ENCODE peak calls at places on chromosomes 12 and 14, in ten cellular contexts. I is IMR-90, K is Karpas-422, F is H9, M is endothelial cell of umbilical vein, H is PC-3, C is K562, D is GM23248, Y is astrocyte, W is keratinocyte. X is an unnamed sample.

GRCh38 chr14:63459738-63460137 is 83.4 kb downstream of the PPP2R5E start:
- DNase-seq in C (no peak), Y (no peak), D (no peak), W (no peak), I (no peak), M (no peak), H (no peak), F (no peak), K (no peak), X (no peak)

GRCh38 chr14:80456200-80456599 is 244.9 kb upstream of the DIO2 start:
- DNase-seq in I (peak), Y (peak), M (no peak), H (peak), K (no peak), C (no peak), D (peak), F (no peak), W (no peak), X (peak)

GRCh38 chr14:20460458-20461229 is 590 bp downstream of the PIP4P1 start:
- DNase-seq in H (peak), D (peak), F (peak), C (peak), K (peak), I (no peak), Y (no peak), M (peak), W (no peak), X (no peak)

GRCh38 chr12:69008510-69008909 is 75.5 kb upstream of the CPM start:
- DNase-seq in M (no peak), Y (no peak), F (no peak), K (no peak), C (no peak), D (no peak), W (no peak), I (peak), H (peak), X (no peak)

GRCh38 chr12:126773491-126773890 is 1493.5 kb upstream of the TMEM132C start:
- DNase-seq in F (no peak), H (no peak), I (no peak), W (no peak), D (no peak), M (no peak), K (no peak), C (no peak), Y (no peak), X (no peak)

GRCh38 chr12:43742106-43742505 is 16.5 kb downstream of the PUS7L start:
- DNase-seq in Y (peak), K (no peak), F (no peak), D (peak), M (no peak), H (peak), I (peak), C (no peak), W (no peak), X (peak)

GRCh38 chr12:56119361-56119796 is 1.3 kb downstream of the ZC3H10 start:
- DNase-seq in H (peak), M (peak), K (peak), Y (peak), W (no peak), F (peak), D (peak), C (peak), I (peak), X (peak)

GRCh38 chr12:6644903-6645302 is 2.3 kb downstream of the ACRBP start:
- DNase-seq in K (no peak), F (peak), H (no peak), C (no peak), I (no peak), M (no peak), D (no peak), Y (no peak), W (no peak), X (no peak)

GRCh38 chr12:15834575-15834974 is 45.4 kb upstream of the EPS8 start:
- DNase-seq in K (no peak), H (no peak), I (no peak), C (no peak), Y (peak), D (peak), W (no peak), F (no peak), M (no peak), X (no peak)

GRCh38 chr14:65336191-65336591 is 76.3 kb upstream of the FUT8 start:
- DNase-seq in M (no peak), F (no peak), K (no peak), Y (peak), C (no peak), H (peak), W (no peak), I (peak), D (peak), X (peak)

GRCh38 chr14:46818147-46818546 is 166.6 kb upstream of the RPL10L start:
- DNase-seq in W (no peak), F (peak), D (no peak), K (no peak), Y (no peak), I (no peak), C (no peak), M (no peak), H (no peak), X (no peak)

GRCh38 chr12:108333898-108334699 is 5.0 kb downstream of the CMKLR1 start:
- DNase-seq in M (peak), H (peak), F (no peak), Y (peak), K (no peak), W (no peak), D (peak), C (no peak), I (peak), X (no peak)

GRCh38 chr12:94714378-94714777 is 64.0 kb upstream of the TMCC3 start:
- DNase-seq in H (peak), I (peak), K (no peak), D (peak), Y (peak), C (no peak), M (peak), W (peak), F (no peak), X (peak)

GRCh38 chr12:46454981-46455380 is 82.4 kb upstream of the SLC38A2 start:
- DNase-seq in I (no peak), W (no peak), C (no peak), M (no peak), H (no peak), D (no peak), F (no peak), Y (no peak), K (no peak), X (no peak)

GRCh38 chr12:6356374-6356820 is 14.5 kb upstream of the TNFRSF1A start:
- DNase-seq in C (no peak), H (no peak), K (no peak), Y (no peak), M (no peak), D (no peak), W (no peak), F (no peak), I (no peak), X (no peak)

GRCh38 chr14:53152909-53153701 is at the start of gene DDHD1:
- DNase-seq in I (peak), H (peak), C (peak), Y (peak), D (peak), K (peak), W (no peak), M (peak), F (peak), X (peak)

GRCh38 chr12:120817559-120818330 is 86.4 kb downstream of the SPPL3 start:
- DNase-seq in F (no peak), K (no peak), D (no peak), C (no peak), W (no peak), Y (no peak), M (no peak), I (no peak), H (no peak), X (no peak)

GRCh38 chr12:114316076-114316475 is 89.9 kb downstream of the TBX5 start:
- DNase-seq in H (peak), W (peak), I (peak), Y (peak), M (no peak), F (no peak), D (peak), K (no peak), C (no peak), X (peak)

GRCh38 chr12:89676935-89677334 is 31.7 kb downstream of the ATP2B1 start:
- DNase-seq in H (no peak), F (no peak), C (no peak), D (no peak), W (no peak), Y (no peak), K (no peak), I (no peak), M (no peak), X (no peak)

GRCh38 chr14:26199599-26200370 is 398.0 kb downstream of the NOVA1 start:
- DNase-seq in H (peak), K (no peak), D (peak), I (no peak), F (no peak), Y (peak), W (no peak), M (no peak), C (no peak), X (peak)

GRCh38 chr12:64097346-64098105 is 124.6 kb downstream of the KICS2 start:
- DNase-seq in M (peak), C (no peak), D (peak), Y (peak), W (no peak), I (peak), H (no peak), K (no peak), F (no peak), X (peak)

GRCh38 chr14:72552236-72552635 is 341.7 kb downstream of the DPF3 start:
- DNase-seq in I (no peak), K (no peak), D (no peak), F (no peak), M (no peak), Y (no peak), W (no peak), C (no peak), H (no peak), X (no peak)

GRCh38 chr12:120835657-120836056 is 68.5 kb downstream of the SPPL3 start:
- DNase-seq in W (no peak), C (no peak), F (no peak), H (no peak), M (no peak), Y (peak), I (no peak), K (peak), D (no peak), X (no peak)

GRCh38 chr14:39265032-39265431 is 31.3 kb downstream of the MIA2 start:
- DNase-seq in M (no peak), H (peak), K (no peak), I (peak), W (no peak), Y (peak), C (peak), F (no peak), D (peak), X (peak)

GRCh38 chr12:65818454-65819382 is 5.6 kb upstream of the HMGA2 start:
- DNase-seq in I (peak), C (no peak), H (peak), W (no peak), F (no peak), K (no peak), Y (peak), D (peak), M (no peak), X (peak)

GRCh38 chr14:86055512-86055911 is 525.6 kb downstream of the FLRT2 start:
- DNase-seq in D (no peak), Y (no peak), W (no peak), F (no peak), K (peak), C (no peak), H (peak), I (peak), M (peak), X (peak)

GRCh38 chr12:78101946-78102635 is 271.4 kb downstream of the NAV3 start:
- DNase-seq in M (no peak), D (no peak), K (no peak), C (no peak), Y (no peak), F (peak), W (no peak), I (no peak), H (peak), X (no peak)

GRCh38 chr14:72916174-72916573 is 10.1 kb upstream of the DCAF4 start:
- DNase-seq in M (no peak), F (no peak), W (no peak), H (peak), K (no peak), I (peak), Y (no peak), D (peak), C (no peak), X (peak)

GRCh38 chr12:66118240-66118891 is 12.2 kb downstream of the LLPH start:
- DNase-seq in D (peak), F (no peak), Y (peak), I (peak), W (no peak), K (peak), H (no peak), C (no peak), M (no peak), X (peak)

GRCh38 chr14:100806386-100806785 is 19.5 kb upstream of the MEG3 start:
- DNase-seq in I (no peak), Y (no peak), F (no peak), M (no peak), H (no peak), K (no peak), W (no peak), C (no peak), D (no peak), X (no peak)

GRCh38 chr12:2819810-2820209 is 7.3 kb downstream of the ITFG2 start:
- DNase-seq in D (no peak), I (no peak), F (no peak), M (no peak), Y (no peak), K (no peak), H (no peak), W (no peak), C (no peak), X (no peak)

GRCh38 chr12:116534341-116535121 is 24.6 kb upstream of the MAP1LC3B2 start:
- DNase-seq in F (peak), K (no peak), I (peak), H (peak), W (no peak), D (peak), Y (peak), C (peak), M (peak), X (peak)

DNA sequence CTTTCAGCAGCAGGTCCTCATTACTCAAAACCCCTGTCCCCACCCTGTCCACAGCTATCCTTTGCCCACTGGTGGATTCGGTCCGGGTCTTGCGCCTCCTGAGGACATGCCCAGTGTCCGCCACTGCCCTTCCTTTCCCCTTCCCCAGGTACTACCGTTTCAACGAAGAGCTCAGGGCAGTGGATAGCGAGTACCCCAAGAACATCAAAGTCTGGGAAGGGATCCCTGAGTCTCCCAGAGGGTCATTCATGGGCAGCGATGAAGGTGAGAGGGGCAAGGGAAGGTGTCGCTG is 8.7 kb downstream of the MMP14 start:
- DNase-seq in F (no peak), C (no peak), H (no peak), I (no peak), D (no peak), M (no peak), K (no peak), Y (no peak), W (no peak), X (no peak)
- H3K4me2 ChIP-seq in F (no peak), C (no peak), H (no peak), I (no peak), D (no peak), M (no peak), K (no peak), Y (no peak), W (no peak), X (no peak)

DNA sequence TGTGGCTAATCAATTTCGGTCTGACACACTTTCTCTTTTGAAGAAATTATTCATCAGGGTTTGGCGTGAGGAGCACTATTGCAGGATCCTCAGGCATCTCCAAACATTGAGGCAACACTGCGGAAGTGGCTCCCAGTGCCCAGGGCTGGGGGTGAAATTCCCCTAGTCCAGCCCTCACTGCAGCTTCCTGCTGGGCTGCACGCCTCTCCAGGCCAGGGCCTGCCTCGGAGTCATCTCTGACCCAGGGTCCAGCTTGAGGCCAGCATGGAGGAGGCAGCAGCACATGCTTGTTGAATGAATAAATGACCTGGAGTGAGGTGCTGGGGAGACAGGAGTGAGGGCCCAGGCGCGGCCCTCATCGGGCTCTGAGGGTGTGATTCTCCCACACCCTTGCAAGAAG is 36.0 kb upstream of the TDRD9 start:
- DNase-seq in F (no peak), K (no peak), D (no peak), M (no peak), I (no peak), H (no peak), W (no peak), C (no peak), Y (no peak), X (no peak)
- H3K27ac ChIP-seq in F (no peak), K (no peak), D (no peak), M (no peak), I (no peak), H (no peak), W (no peak), C (no peak), Y (no peak), X (no peak)

DNA sequence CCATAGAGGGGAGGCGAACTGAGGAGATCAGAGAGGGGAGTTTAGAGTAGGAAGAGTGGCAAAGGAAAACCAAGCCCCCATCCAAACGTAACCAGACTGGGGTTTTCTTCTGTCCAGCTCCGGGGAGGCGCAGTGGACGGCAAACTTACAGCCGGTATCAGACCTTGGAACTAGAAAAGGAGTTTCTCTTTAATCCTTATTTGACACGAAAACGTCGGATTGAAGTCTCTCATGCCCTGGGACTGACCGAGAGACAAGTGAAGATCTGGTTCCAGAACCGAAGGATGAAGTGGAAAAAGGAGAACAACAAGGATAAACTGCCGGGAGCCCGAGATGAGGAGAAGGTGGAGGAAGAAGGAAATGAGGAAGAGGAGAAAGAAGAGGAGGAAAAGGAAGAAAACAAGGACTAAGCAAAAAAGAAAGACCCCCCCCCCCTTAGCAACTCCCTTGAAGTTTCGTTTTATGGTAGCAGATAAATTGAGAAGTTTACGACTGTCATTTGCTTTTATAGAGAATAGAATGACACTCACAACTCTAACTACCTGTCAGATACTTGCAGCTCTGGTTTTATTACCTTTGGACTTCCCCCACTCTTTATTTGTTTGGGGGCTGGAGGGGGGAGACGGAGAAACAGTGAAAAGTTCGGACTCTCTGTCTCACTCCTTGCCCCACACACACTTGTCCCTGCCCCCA is 2.3 kb downstream of the HOXC8 start:
- DNase-seq in Y (no peak), C (no peak), I (no peak), H (no peak), W (no peak), K (no peak), M (no peak), F (no peak), D (peak), X (no peak)
- H3K9ac ChIP-seq in Y (no peak), C (peak), I (no peak), H (no peak), W (no peak), K (peak), M (no peak), F (no peak), D (peak), X (no peak)

GRCh38 chr12:92362785-92363184 is 217.1 kb upstream of the BTG1 start:
- DNase-seq in D (no peak), I (no peak), W (no peak), C (no peak), F (no peak), Y (no peak), M (no peak), H (no peak), K (no peak), X (no peak)
- H3K4me2 ChIP-seq in D (no peak), I (no peak), W (no peak), C (no peak), F (no peak), Y (no peak), M (no peak), H (no peak), K (peak), X (no peak)

DNA sequence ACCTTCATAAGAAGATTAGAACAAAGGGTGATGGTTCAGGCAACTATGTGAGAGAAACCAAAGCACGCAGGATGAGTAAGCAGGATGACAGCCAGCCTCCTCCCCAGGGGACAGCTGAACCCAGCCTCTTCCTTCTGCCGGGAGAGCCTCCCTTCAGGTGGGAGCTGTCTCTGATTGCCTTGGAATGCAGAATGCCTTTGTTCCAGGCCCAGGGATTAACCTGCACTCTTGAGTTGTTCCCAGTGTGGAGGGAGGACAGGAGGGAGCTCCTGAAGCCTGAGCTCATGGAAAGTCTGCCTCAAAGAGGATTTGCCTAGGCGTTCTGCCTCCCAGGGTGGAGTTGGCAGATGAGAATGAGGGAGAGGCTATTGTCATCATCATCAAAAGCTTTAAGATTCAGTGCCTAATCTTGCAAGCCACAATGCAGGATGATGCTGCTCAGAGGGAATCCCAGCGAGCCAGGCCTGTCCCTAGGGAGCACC is 3.6 kb upstream of the KRT6A start:
- DNase-seq in D (peak), M (no peak), C (no peak), K (no peak), W (peak), H (peak), I (peak), Y (peak), F (peak), X (peak)
- H3K27ac ChIP-seq in D (peak), M (no peak), C (no peak), K (no peak), W (peak), H (peak), I (no peak), Y (peak), F (no peak), X (no peak)

GRCh38 chr14:77088219-77088618 is 9.8 kb upstream of the CIPC start:
- DNase-seq in D (no peak), C (no peak), F (peak), I (no peak), K (no peak), Y (no peak), M (no peak), W (no peak), H (peak), X (no peak)

GRCh38 chr14:77087631-77088030 is 10.4 kb upstream of the CIPC start:
- DNase-seq in Y (no peak), M (no peak), K (peak), D (no peak), H (no peak), F (no peak), I (no peak), C (no peak), W (no peak), X (no peak)

GRCh38 chr14:77086017-77086727 is 11.9 kb upstream of the CIPC start:
- DNase-seq in C (no peak), M (no peak), I (peak), F (peak), W (no peak), K (no peak), Y (peak), H (peak), D (peak), X (peak)

GRCh38 chr14:77086951-77087350 is 11.1 kb upstream of the CIPC start:
- DNase-seq in K (no peak), I (no peak), F (no peak), C (no peak), D (no peak), Y (no peak), H (peak), M (no peak), W (no peak), X (no peak)

DNA sequence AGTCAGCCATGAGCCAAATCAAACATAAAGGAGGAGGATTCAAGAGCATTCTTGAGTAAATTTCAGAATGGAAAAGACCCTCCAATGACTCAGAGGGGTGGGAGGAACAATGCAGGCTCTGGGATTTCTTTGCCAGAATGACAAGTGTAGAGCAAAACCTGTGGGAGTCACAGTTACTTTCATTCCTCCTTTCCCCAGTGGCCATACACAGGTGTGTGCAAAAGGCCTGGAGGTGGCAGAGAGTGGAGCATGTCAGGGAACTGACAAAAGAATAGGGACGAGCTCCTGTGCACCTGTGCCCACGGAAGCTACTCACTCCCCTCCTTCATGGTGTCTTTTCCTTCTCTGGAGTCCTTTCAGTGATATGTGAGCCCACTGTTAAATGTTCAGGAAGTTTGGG is 9.4 kb upstream of the CIPC start:
- DNase-seq in I (no peak), Y (no peak), D (no peak), M (no peak), C (no peak), K (no peak), H (no peak), W (no peak), F (no peak), X (no peak)
- H3K9ac ChIP-seq in I (no peak), Y (no peak), D (no peak), M (no peak), C (no peak), K (no peak), H (peak), W (no peak), F (no peak), X (no peak)

X was measured in fibroblast of lung.